ENCODE peak calls at places on chromosomes 1 and 21, in four cellular contexts. N is fibroblast of lung, O is RWPE1, L is esophagus squamous epithelium. H is an unnamed sample.
A peak's percentile ranks its signal among the peaks of the same experiment; 100 is the strongest.

GRCh38 chr1:66777846-66778245 is 23.2 kb downstream of the INSL5 start:
- DNase-seq in N (no peak), O (no peak), L (no peak), H (no peak)

GRCh38 chr1:228314658-228315483 is 91.8 kb downstream of the TRIM11 start:
- DNase-seq in N (peak; percentile 3), O (no peak), L (no peak), H (no peak)

GRCh38 chr1:40477680-40478057 is 579 bp downstream of the ZFP69 start:
- DNase-seq in N (peak; percentile 28), O (peak; percentile 13), L (no peak), H (peak; percentile 36)

GRCh38 chr1:11935040-11935378 is 492 bp downstream of the PLOD1 start:
- DNase-seq in N (no peak), O (no peak), L (no peak), H (no peak)

GRCh38 chr1:180515364-180515763 is 13.0 kb upstream of the ACBD6 start:
- DNase-seq in N (no peak), O (no peak), L (no peak), H (no peak)

GRCh38 chr1:45238846-45239245 is 32.4 kb upstream of the ZSWIM5 start:
- DNase-seq in N (no peak), O (no peak), L (no peak), H (no peak)

GRCh38 chr1:1217621-1218523 is 3.9 kb upstream of the TNFRSF4 start:
- DNase-seq in N (no peak), O (peak; percentile 91), L (no peak), H (no peak)

GRCh38 chr21:25750085-25750484 is 15.3 kb downstream of the GABPA start:
- DNase-seq in N (no peak), O (no peak), L (no peak), H (no peak)

GRCh38 chr1:160068231-160068630 is 1.7 kb downstream of the KCNJ10 start:
- DNase-seq in N (no peak), O (no peak), L (no peak), H (no peak)

GRCh38 chr21:39353295-39353694 is 4.4 kb upstream of the HMGN1 start:
- DNase-seq in N (no peak), O (no peak), L (no peak), H (no peak)

GRCh38 chr1:233597489-233597901 is 16.4 kb upstream of the KCNK1 start:
- DNase-seq in N (peak; percentile 35), O (no peak), L (no peak), H (no peak)

GRCh38 chr1:23567996-23568607 is 8.8 kb upstream of the ID3 start:
- DNase-seq in N (no peak), O (no peak), L (no peak), H (no peak)

GRCh38 chr1:240621249-240621648 is 9.3 kb upstream of the GREM2 start:
- DNase-seq in N (peak; percentile 83), O (no peak), L (no peak), H (no peak)

GRCh38 chr1:116819081-116819480 is 64.9 kb downstream of the CD2 start:
- DNase-seq in N (peak; percentile 15), O (no peak), L (no peak), H (no peak)

GRCh38 chr21:41171210-41171609 is 3.2 kb downstream of the BACE2 start:
- DNase-seq in N (peak; percentile 72), O (peak; percentile 74), L (no peak), H (peak; percentile 65)

GRCh38 chr1:204591473-204592090 is 75.4 kb downstream of the MDM4 start:
- DNase-seq in N (peak; percentile 71), O (peak; percentile 94), L (no peak), H (peak; percentile 21)

GRCh38 chr1:172826096-172826741 is 167.3 kb downstream of the FASLG start:
- DNase-seq in N (peak; percentile 87), O (peak; percentile 57), L (no peak), H (peak; percentile 41)

GRCh38 chr1:226443439-226443838 is 35.5 kb upstream of the PARP1 start:
- DNase-seq in N (peak; percentile 84), O (peak; percentile 80), L (no peak), H (no peak)

GRCh38 chr1:58573705-58574591 is 3.1 kb downstream of the TACSTD2 start:
- DNase-seq in N (no peak), O (peak; percentile 42), L (no peak), H (peak; percentile 50)

GRCh38 chr1:7705048-7705907 is 65.8 kb upstream of the VAMP3 start:
- DNase-seq in N (no peak), O (peak; percentile 13), L (no peak), H (peak; percentile 24)

GRCh38 chr1:108327534-108328462 is 83.9 kb upstream of the NBPF4 start:
- DNase-seq in N (no peak), O (no peak), L (no peak), H (peak; percentile 12)
- TF ChIP-seq CTCF in N (no peak), O (no peak), L (no peak), H (no peak)

DNA sequence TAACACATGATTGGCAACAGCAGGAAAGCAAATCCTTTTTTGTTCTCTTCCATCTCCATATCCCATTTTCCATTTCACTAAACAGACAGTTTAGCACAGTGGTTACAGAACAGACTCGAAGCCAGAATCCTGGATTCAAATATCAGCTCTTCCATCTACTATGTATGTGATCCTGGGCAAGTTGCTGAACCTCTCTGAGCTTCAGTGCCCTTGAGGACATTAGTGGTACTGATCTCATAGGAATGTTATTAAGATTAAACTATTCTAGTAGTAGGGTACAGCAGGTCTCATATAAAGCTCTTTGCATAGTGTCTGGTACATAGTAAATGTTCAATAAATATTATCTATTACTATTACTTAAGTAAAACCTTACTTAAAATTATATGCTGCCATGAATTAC is 13.8 kb upstream of the HHIPL2 start:
- DNase-seq in N (no peak), O (no peak), L (no peak), H (no peak)
- TF ChIP-seq CTCF in N (no peak), O (no peak), L (no peak), H (no peak)

GRCh38 chr1:229578168-229579100 is 19.9 kb upstream of the ABCB10 start:
- DNase-seq in N (no peak), O (no peak), L (no peak), H (no peak)
- TF ChIP-seq CTCF in N (no peak), O (no peak), L (no peak), H (no peak)

GRCh38 chr21:45102391-45102932 is 28.1 kb downstream of the ADARB1 start:
- DNase-seq in N (peak; percentile 35), O (peak; percentile 76), L (no peak), H (peak; percentile 45)
- TF ChIP-seq CTCF in N (no peak), O (peak; percentile 67), L (peak; percentile 28), H (no peak)

DNA sequence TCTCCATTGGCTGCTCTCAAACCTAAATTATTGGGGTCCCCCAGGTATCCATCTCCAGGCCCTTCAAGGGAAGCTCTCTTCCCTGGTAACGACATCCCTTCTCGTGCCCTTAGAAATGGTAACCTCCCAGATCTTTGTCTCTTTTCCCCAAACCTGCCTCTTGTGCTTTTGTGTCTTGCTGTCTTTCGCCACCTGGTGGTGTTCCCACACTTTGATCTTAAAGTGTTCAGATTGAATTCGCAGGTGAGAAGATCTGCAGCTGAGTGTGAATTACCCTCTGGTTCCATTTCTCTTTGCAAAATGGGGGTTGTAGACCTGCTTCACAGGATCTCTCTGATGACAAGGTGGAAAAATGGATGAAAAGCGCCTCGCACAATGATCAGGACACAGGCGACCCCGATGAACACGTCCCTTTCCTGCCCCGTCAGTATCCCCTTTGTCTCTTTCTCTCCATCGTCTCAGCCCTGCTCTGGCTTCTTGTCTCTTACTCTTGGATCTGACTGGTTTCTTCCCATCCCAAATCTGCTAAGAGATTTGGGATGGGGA is 53.1 kb downstream of the DOP1B start:
- DNase-seq in N (peak; percentile 71), O (peak; percentile 55), L (no peak), H (peak; percentile 59)
- TF ChIP-seq CTCF in N (peak; percentile 33), O (peak; percentile 61), L (peak; percentile 72), H (peak; percentile 44)